ENCODE peak calls at places on chromosome 6, in four cellular contexts. One of them, this sample, is unnamed.
A peak's percentile ranks its signal among the peaks of the same experiment; 100 is the strongest.

GRCh38 chr6:143743256-143744166 is 65.7 kb downstream of the PHACTR2 start:
- DNase-seq in K562: no peak
- DNase-seq in heart left ventricle: no peak
- DNase-seq in A549: no peak
- DNase-seq in this sample: peak; percentile 27

GRCh38 chr6:98927534-98927933 is 20.2 kb downstream of the FBXL4 start:
- DNase-seq in K562: no peak
- DNase-seq in A549: no peak
- DNase-seq in heart left ventricle: no peak
- DNase-seq in this sample: no peak

GRCh38 chr6:2819115-2819514 is 22.5 kb downstream of the SERPINB1 start:
- DNase-seq in A549: no peak
- DNase-seq in K562: no peak
- DNase-seq in heart left ventricle: no peak
- DNase-seq in this sample: no peak

GRCh38 chr6:66751630-66752029 is 1044.6 kb upstream of the EYS start:
- DNase-seq in A549: no peak
- DNase-seq in heart left ventricle: no peak
- DNase-seq in K562: no peak
- DNase-seq in this sample: no peak

GRCh38 chr6:37243816-37244370 is 13.7 kb upstream of the TBC1D22B start:
- DNase-seq in heart left ventricle: no peak
- DNase-seq in A549: no peak
- DNase-seq in K562: peak; percentile 35
- DNase-seq in this sample: no peak

GRCh38 chr6:147438758-147439528 is 69.5 kb upstream of the SAMD5 start:
- DNase-seq in A549: no peak
- DNase-seq in heart left ventricle: no peak
- DNase-seq in K562: no peak
- DNase-seq in this sample: no peak

GRCh38 chr6:111679126-111679525 is 73.4 kb upstream of the TRAF3IP2 start:
- DNase-seq in K562: no peak
- DNase-seq in heart left ventricle: no peak
- DNase-seq in A549: no peak
- DNase-seq in this sample: no peak

GRCh38 chr6:114638346-114638745 is 295.5 kb upstream of the HS3ST5 start:
- DNase-seq in A549: no peak
- DNase-seq in K562: no peak
- DNase-seq in heart left ventricle: no peak
- DNase-seq in this sample: no peak

GRCh38 chr6:155436981-155437749 is 18.5 kb downstream of the NOX3 start:
- DNase-seq in A549: no peak
- DNase-seq in K562: no peak
- DNase-seq in heart left ventricle: no peak
- DNase-seq in this sample: no peak

GRCh38 chr6:106475280-106475679 is 114.8 kb downstream of the CRYBG1 start:
- DNase-seq in A549: no peak
- DNase-seq in K562: no peak
- DNase-seq in heart left ventricle: no peak
- DNase-seq in this sample: no peak

GRCh38 chr6:101851911-101852310 is 458.4 kb downstream of the GRIK2 start:
- DNase-seq in heart left ventricle: no peak
- DNase-seq in A549: no peak
- DNase-seq in K562: no peak
- DNase-seq in this sample: no peak

GRCh38 chr6:111482959-111483735 is at the start of gene REV3L:
- DNase-seq in K562: peak; percentile 87
- DNase-seq in A549: peak; percentile 49
- DNase-seq in heart left ventricle: peak; percentile 90
- DNase-seq in this sample: peak; percentile 63

GRCh38 chr6:1390071-1390804 is 862 bp downstream of the FOXF2 start:
- DNase-seq in heart left ventricle: no peak
- DNase-seq in A549: no peak
- DNase-seq in K562: no peak
- DNase-seq in this sample: peak; percentile 5

GRCh38 chr6:34908194-34908593 is 19.1 kb downstream of the ANKS1A start:
- DNase-seq in heart left ventricle: no peak
- DNase-seq in K562: no peak
- DNase-seq in A549: no peak
- DNase-seq in this sample: no peak

GRCh38 chr6:105072799-105073199 is 107.0 kb downstream of the POPDC3 start:
- DNase-seq in A549: peak; percentile 17
- DNase-seq in K562: no peak
- DNase-seq in heart left ventricle: no peak
- DNase-seq in this sample: no peak

GRCh38 chr6:5525209-5525608 is 263.9 kb downstream of the FARS2 start:
- DNase-seq in heart left ventricle: no peak
- DNase-seq in A549: no peak
- DNase-seq in K562: no peak
- DNase-seq in this sample: peak; percentile 18

GRCh38 chr6:156984178-156984738 is 207.1 kb downstream of the ARID1B start:
- DNase-seq in A549: no peak
- DNase-seq in K562: no peak
- DNase-seq in heart left ventricle: no peak
- DNase-seq in this sample: no peak

GRCh38 chr6:158798311-158798710 is 20.9 kb downstream of the EZR start:
- DNase-seq in A549: no peak
- DNase-seq in K562: no peak
- DNase-seq in heart left ventricle: no peak
- DNase-seq in this sample: no peak

GRCh38 chr6:4804095-4804494 is 27.9 kb downstream of the CDYL start:
- DNase-seq in A549: no peak
- DNase-seq in heart left ventricle: no peak
- DNase-seq in K562: no peak
- DNase-seq in this sample: peak; percentile 13

GRCh38 chr6:159233365-159234101 is 64.3 kb downstream of the FNDC1 start:
- DNase-seq in A549: no peak
- DNase-seq in K562: no peak
- DNase-seq in heart left ventricle: no peak
- DNase-seq in this sample: no peak

GRCh38 chr6:131636880-131637792 is at the start of gene ENPP3:
- DNase-seq in heart left ventricle: no peak
- DNase-seq in A549: no peak
- DNase-seq in K562: peak; percentile 52
- DNase-seq in this sample: no peak
- H3K4me3 ChIP-seq in heart left ventricle: no peak within 1 kb of the TSS
- H3K4me3 ChIP-seq in A549: no peak within 1 kb of the TSS
- H3K4me3 ChIP-seq in K562: peak within 1 kb of the TSS; percentile 27
- H3K4me3 ChIP-seq in this sample: no peak within 1 kb of the TSS

GRCh38 chr6:32117461-32117860 is 8.3 kb upstream of the TNXB start:
- DNase-seq in K562: no peak
- DNase-seq in A549: no peak
- DNase-seq in heart left ventricle: no peak
- DNase-seq in this sample: no peak

GRCh38 chr6:32118782-32119628 is 9.0 kb downstream of the ATF6B start:
- DNase-seq in heart left ventricle: peak; percentile 87
- DNase-seq in A549: peak; percentile 69
- DNase-seq in K562: peak; percentile 89
- DNase-seq in this sample: peak; percentile 69

GRCh38 chr6:32114853-32115252 is 5.7 kb upstream of the TNXB start:
- DNase-seq in K562: no peak
- DNase-seq in A549: no peak
- DNase-seq in heart left ventricle: no peak
- DNase-seq in this sample: no peak

GRCh38 chr6:32115623-32116022 is 6.5 kb upstream of the TNXB start:
- DNase-seq in A549: no peak
- DNase-seq in heart left ventricle: no peak
- DNase-seq in K562: no peak
- DNase-seq in this sample: no peak

DNA sequence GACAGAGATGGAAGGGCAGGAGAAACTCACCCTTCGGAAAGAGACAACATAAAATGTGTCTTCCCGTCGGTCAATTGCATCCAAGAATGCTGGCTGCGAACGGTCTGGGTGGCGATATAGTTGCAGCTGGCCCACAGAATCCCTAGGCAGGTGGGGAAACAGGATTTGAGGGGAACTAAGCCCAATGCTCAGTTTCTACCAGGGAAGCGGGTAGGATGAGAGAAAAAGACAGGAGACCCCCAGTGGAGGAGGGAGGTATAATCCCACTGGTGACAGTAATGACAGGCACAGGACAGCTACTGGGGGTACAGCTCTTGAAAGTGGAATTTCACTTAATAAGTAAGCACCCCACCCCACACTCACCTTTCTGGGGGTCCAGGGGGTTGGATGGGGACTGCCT is 7.5 kb upstream of the TNXB start:
- DNase-seq in K562: peak; percentile 74
- DNase-seq in heart left ventricle: no peak
- DNase-seq in A549: peak; percentile 51
- DNase-seq in this sample: no peak
- TF ChIP-seq CTCF in K562: peak; percentile 70
- TF ChIP-seq CTCF in heart left ventricle: peak; percentile 19
- TF ChIP-seq CTCF in A549: peak; percentile 13
- TF ChIP-seq CTCF in this sample: peak; percentile 60

GRCh38 chr6:26594128-26594493 is 2.6 kb upstream of the ABT1 start:
- DNase-seq in heart left ventricle: no peak
- DNase-seq in K562: peak; percentile 43
- DNase-seq in A549: no peak
- DNase-seq in this sample: no peak
- H3K4me3 ChIP-seq in heart left ventricle: no peak overlapping the region
- H3K4me3 ChIP-seq in K562: peak overlapping the region; percentile 91
- H3K4me3 ChIP-seq in A549: peak overlapping the region; percentile 77
- H3K4me3 ChIP-seq in this sample: no peak overlapping the region

DNA sequence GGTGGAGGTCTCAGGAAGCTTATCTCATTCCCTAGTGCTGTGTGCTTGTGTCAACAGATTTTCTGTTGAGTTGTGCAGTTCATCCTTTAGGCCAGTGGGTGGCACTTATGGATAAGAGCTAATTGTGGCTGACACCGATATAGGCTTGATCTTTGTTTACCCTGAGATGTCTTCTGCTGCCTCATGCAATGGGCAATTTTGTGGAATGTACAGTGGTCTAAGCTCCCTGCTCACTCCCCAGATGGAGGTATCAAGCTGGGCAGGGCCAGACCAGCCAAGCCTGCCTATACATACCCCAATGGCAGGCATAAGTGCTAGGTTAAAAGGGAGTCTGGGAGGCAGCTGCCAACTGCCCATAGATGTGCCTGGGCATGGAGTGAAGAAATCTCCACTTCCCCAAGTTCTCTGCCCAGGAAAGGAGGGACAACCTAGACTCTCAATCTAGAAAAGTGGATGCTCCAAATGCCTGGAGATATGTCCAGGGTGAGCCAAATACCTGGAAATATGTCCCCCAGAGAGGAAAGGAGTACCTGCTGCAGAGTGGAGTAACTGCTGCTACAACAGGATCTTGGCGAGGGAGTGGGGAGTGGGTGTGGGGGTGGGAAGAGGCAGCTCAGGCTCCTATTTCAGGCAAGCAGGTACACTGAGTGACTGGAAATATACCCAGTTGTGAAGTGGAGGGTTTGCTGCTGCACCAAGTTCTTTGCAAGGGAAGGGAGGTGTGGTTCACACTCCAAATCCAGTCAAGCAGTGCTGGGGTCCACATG is 53.2 kb upstream of the ARG1 start:
- DNase-seq in K562: peak; percentile 37
- DNase-seq in heart left ventricle: no peak
- DNase-seq in A549: peak; percentile 7
- DNase-seq in this sample: peak; percentile 15
- TF ChIP-seq CTCF in K562: peak; percentile 64
- TF ChIP-seq CTCF in heart left ventricle: peak; percentile 30
- TF ChIP-seq CTCF in A549: peak; percentile 42
- TF ChIP-seq CTCF in this sample: peak; percentile 69

GRCh38 chr6:27593861-27594260 is 121.0 kb upstream of the ZNF184 start:
- DNase-seq in heart left ventricle: no peak
- DNase-seq in A549: no peak
- DNase-seq in K562: no peak
- DNase-seq in this sample: no peak

GRCh38 chr6:27592481-27593199 is 119.7 kb upstream of the ZNF184 start:
- DNase-seq in A549: peak; percentile 73
- DNase-seq in heart left ventricle: no peak
- DNase-seq in K562: peak; percentile 90
- DNase-seq in this sample: no peak

GRCh38 chr6:27591660-27592059 is 118.8 kb upstream of the ZNF184 start:
- DNase-seq in heart left ventricle: no peak
- DNase-seq in K562: peak; percentile 50
- DNase-seq in A549: no peak
- DNase-seq in this sample: no peak

GRCh38 chr6:27593200-27593818 is 120.4 kb upstream of the ZNF184 start:
- DNase-seq in A549: no peak
- DNase-seq in K562: peak; percentile 23
- DNase-seq in heart left ventricle: no peak
- DNase-seq in this sample: no peak

GRCh38 chr6:27592107-27592480 is 119.2 kb upstream of the ZNF184 start:
- DNase-seq in A549: no peak
- DNase-seq in heart left ventricle: no peak
- DNase-seq in K562: peak; percentile 46
- DNase-seq in this sample: no peak
- H3K4me3 ChIP-seq in A549: peak overlapping the region; percentile 61
- H3K4me3 ChIP-seq in heart left ventricle: no peak overlapping the region
- H3K4me3 ChIP-seq in K562: peak overlapping the region; percentile 48
- H3K4me3 ChIP-seq in this sample: peak overlapping the region; percentile 36

GRCh38 chr6:52523363-52524207 is 53.3 kb downstream of the TRAM2 start:
- DNase-seq in A549: no peak
- DNase-seq in heart left ventricle: no peak
- DNase-seq in K562: no peak
- DNase-seq in this sample: no peak

GRCh38 chr6:52524921-52525320 is 51.9 kb downstream of the TRAM2 start:
- DNase-seq in heart left ventricle: no peak
- DNase-seq in A549: no peak
- DNase-seq in K562: no peak
- DNase-seq in this sample: no peak

GRCh38 chr6:52519618-52520017 is 57.2 kb downstream of the TRAM2 start:
- DNase-seq in A549: no peak
- DNase-seq in K562: no peak
- DNase-seq in heart left ventricle: no peak
- DNase-seq in this sample: no peak

GRCh38 chr6:52522655-52523054 is 54.2 kb downstream of the TRAM2 start:
- DNase-seq in K562: no peak
- DNase-seq in heart left ventricle: no peak
- DNase-seq in A549: no peak
- DNase-seq in this sample: no peak

GRCh38 chr6:52522151-52522626 is 54.7 kb downstream of the TRAM2 start:
- DNase-seq in A549: no peak
- DNase-seq in heart left ventricle: no peak
- DNase-seq in K562: peak; percentile 22
- DNase-seq in this sample: no peak
- TF ChIP-seq CTCF in A549: no peak
- TF ChIP-seq CTCF in heart left ventricle: no peak
- TF ChIP-seq CTCF in K562: no peak
- TF ChIP-seq CTCF in this sample: no peak

This sample was measured in astrocyte of the cerebellum.